ENCODE peak calls at places on chromosomes 3 and 15, in six cellular contexts. F is mucosa of descending colon, D is T-helper 2 cell, P is mesothelial cell of epicardium, X is NCI-H748 treated with DMSO at 0.1 percent for 48 hours, E is heart right ventricle. S is an unnamed sample.

GRCh38 chr3:116767726-116768125 is 58.1 kb downstream of the TUSC7 start:
- DNase-seq in E (no peak), X (no peak), F (no peak), D (no peak), P (no peak), S (no peak)

GRCh38 chr3:12901631-12902045 is 60.3 kb upstream of the RPL32 start:
- DNase-seq in F (no peak), X (no peak), P (no peak), E (no peak), D (no peak), S (no peak)

GRCh38 chr15:90667063-90667754 is 49.9 kb upstream of the BLM start:
- DNase-seq in X (no peak), D (no peak), F (no peak), P (no peak), E (no peak), S (no peak)

GRCh38 chr3:49030331-49030730 is 1.1 kb upstream of the IMPDH2 start:
- DNase-seq in F (no peak), E (no peak), P (no peak), D (no peak), X (no peak), S (no peak)

GRCh38 chr3:9342696-9343095 is 20.2 kb upstream of the THUMPD3 start:
- DNase-seq in F (peak), P (no peak), X (no peak), E (no peak), D (no peak), S (no peak)

GRCh38 chr3:105284876-105285275 is 81.8 kb upstream of the ALCAM start:
- DNase-seq in P (no peak), F (no peak), D (no peak), E (no peak), X (no peak), S (no peak)

GRCh38 chr3:49134471-49135265 is 1.8 kb upstream of the LAMB2 start:
- DNase-seq in P (no peak), F (no peak), E (no peak), D (no peak), X (no peak), S (no peak)

GRCh38 chr3:72744330-72744729 is 103.9 kb downstream of the SHQ1 start:
- DNase-seq in F (no peak), E (no peak), X (no peak), D (no peak), P (no peak), S (no peak)

GRCh38 chr3:72451840-72452239 is 396.4 kb downstream of the SHQ1 start:
- DNase-seq in F (peak), E (no peak), P (no peak), D (no peak), X (no peak), S (no peak)

GRCh38 chr3:58074126-58074715 is 66.0 kb downstream of the FLNB start:
- DNase-seq in F (no peak), D (no peak), X (no peak), P (no peak), E (no peak), S (no peak)

GRCh38 chr3:141294300-141294699 is 62.7 kb downstream of the PXYLP1 start:
- DNase-seq in P (no peak), E (no peak), D (no peak), F (no peak), X (no peak), S (no peak)

GRCh38 chr3:54003136-54003535 is 111.5 kb upstream of the SELENOK start:
- DNase-seq in X (no peak), D (no peak), P (no peak), F (no peak), E (no peak), S (no peak)

GRCh38 chr15:91625506-91625905 is 228.0 kb upstream of the SLCO3A1 start:
- DNase-seq in E (no peak), P (no peak), D (no peak), F (no peak), X (no peak), S (no peak)

GRCh38 chr3:128075516-128076464 is 23.6 kb downstream of the SEC61A1 start:
- DNase-seq in F (peak), P (peak), X (no peak), D (peak), E (peak), S (no peak)

GRCh38 chr3:37934631-37935289 is 55.8 kb upstream of the VILL start:
- DNase-seq in F (no peak), E (no peak), X (no peak), D (no peak), P (no peak), S (no peak)

GRCh38 chr15:40590635-40591105 is 3.4 kb upstream of the KNL1 start:
- DNase-seq in P (no peak), X (no peak), D (no peak), F (no peak), E (no peak), S (no peak)

GRCh38 chr15:74121040-74121439 is 9.3 kb upstream of the ISLR2 start:
- DNase-seq in P (no peak), X (no peak), F (no peak), D (no peak), E (no peak), S (no peak)

GRCh38 chr15:80891006-80891405 is 98.6 kb downstream of the MESD start:
- DNase-seq in D (no peak), P (no peak), F (no peak), X (no peak), E (no peak), S (no peak)

GRCh38 chr3:39463269-39463668 is 4.2 kb upstream of the MOBP start:
- DNase-seq in F (no peak), P (no peak), E (no peak), X (no peak), D (no peak), S (no peak)

GRCh38 chr3:195612075-195612800 is 28.5 kb upstream of the APOD start:
- DNase-seq in F (no peak), E (no peak), D (no peak), P (no peak), X (no peak), S (no peak)

GRCh38 chr3:51696954-51697353 is 9.9 kb upstream of the GRM2 start:
- DNase-seq in P (no peak), D (no peak), F (no peak), E (no peak), X (no peak), S (no peak)

GRCh38 chr3:13019243-13019701 is 54.0 kb downstream of the IQSEC1 start:
- DNase-seq in X (no peak), E (peak), F (no peak), P (no peak), D (no peak), S (no peak)

GRCh38 chr3:12062605-12063004 is 58.4 kb downstream of the SYN2 start:
- DNase-seq in F (no peak), P (no peak), E (no peak), X (no peak), D (no peak), S (no peak)

GRCh38 chr15:23835944-23836343 is 148.8 kb upstream of the NDN start:
- DNase-seq in D (no peak), X (no peak), P (no peak), F (no peak), E (no peak), S (no peak)

GRCh38 chr3:120022729-120023128 is 71.5 kb downstream of the GSK3B start:
- DNase-seq in X (no peak), P (no peak), D (no peak), F (no peak), E (no peak), S (no peak)

GRCh38 chr15:48897144-48897814 is 19.3 kb downstream of the EID1 start:
- DNase-seq in D (no peak), P (no peak), X (no peak), E (no peak), F (no peak), S (no peak)

GRCh38 chr3:63278171-63278999 is at the start of gene SYNPR:
- DNase-seq in X (peak), E (no peak), F (no peak), D (no peak), P (no peak), S (no peak)

GRCh38 chr3:197730200-197730599 is 6.5 kb downstream of the RUBCN start:
- DNase-seq in P (no peak), D (no peak), F (no peak), E (no peak), X (no peak), S (no peak)

S was measured in glomerular endothelial cell.